ENCODE peak calls at places on chromosome 13, in four cellular contexts. O is bronchial epithelial cell, V is GM12865, G is esophagus muscularis mucosa. K is an unnamed sample.

GRCh38 chr13:99565478-99566124 is 64.3 kb downstream of the TM9SF2 start:
- DNase-seq in V (no peak), G (no peak), O (no peak), K (no peak)

GRCh38 chr13:31200636-31200970 is 828 bp downstream of the B3GLCT start:
- DNase-seq in O (no peak), V (peak), G (no peak), K (peak)

GRCh38 chr13:72127031-72127430 is 260.0 kb upstream of the DACH1 start:
- DNase-seq in G (no peak), O (peak), V (no peak), K (no peak)

GRCh38 chr13:94419304-94419943 is 60.1 kb downstream of the DCT start:
- DNase-seq in G (no peak), O (peak), V (peak), K (no peak)

GRCh38 chr13:98478134-98479129 is 98.5 kb downstream of the STK24 start:
- DNase-seq in O (no peak), V (peak), G (no peak), K (no peak)

GRCh38 chr13:59531571-59532091 is 632.1 kb downstream of the DIAPH3 start:
- DNase-seq in V (no peak), O (peak), G (no peak), K (peak)

GRCh38 chr13:23828866-23829265 is 60.3 kb downstream of the MIPEP start:
- DNase-seq in G (no peak), V (no peak), O (peak), K (no peak)

GRCh38 chr13:27174766-27175455 is 3.3 kb upstream of the USP12 start:
- DNase-seq in G (no peak), O (no peak), V (peak), K (no peak)

GRCh38 chr13:49543656-49544055 is 41.7 kb downstream of the RCBTB1 start:
- DNase-seq in O (no peak), G (no peak), V (no peak), K (no peak)

DNA sequence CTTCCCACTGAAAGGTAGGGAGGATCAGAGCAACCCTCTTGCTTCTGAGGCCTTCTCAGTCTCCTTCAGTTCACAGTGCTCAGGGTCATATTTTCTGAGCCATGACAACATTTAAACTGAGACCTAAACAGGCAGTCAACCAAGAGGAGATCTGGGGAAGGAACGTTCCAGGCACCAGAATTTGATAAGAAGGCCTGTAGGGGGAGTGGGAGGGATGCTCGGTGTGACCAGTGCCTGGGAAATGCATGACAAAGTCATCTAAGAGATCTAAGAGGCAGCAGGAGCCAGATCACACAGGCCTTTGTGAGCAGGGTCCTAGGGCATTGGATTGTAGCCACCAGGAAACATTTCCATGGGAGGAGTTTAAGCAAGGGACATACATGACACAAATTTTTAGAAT is 71.6 kb downstream of the SHISA2 start:
- DNase-seq in O (no peak), G (no peak), V (no peak), K (no peak)
- TF ChIP-seq CTCF in O (no peak), G (peak), V (peak), K (peak)

GRCh38 chr13:91579320-91579719 is 180.9 kb downstream of the GPC5 start:
- DNase-seq in G (no peak), O (no peak), V (no peak), K (no peak)

GRCh38 chr13:91572439-91572838 is 174.0 kb downstream of the GPC5 start:
- DNase-seq in G (no peak), O (no peak), V (no peak), K (no peak)

GRCh38 chr13:91572944-91573535 is 174.6 kb downstream of the GPC5 start:
- DNase-seq in O (peak), V (no peak), G (no peak), K (no peak)

GRCh38 chr13:91574756-91575155 is 176.3 kb downstream of the GPC5 start:
- DNase-seq in O (no peak), V (no peak), G (no peak), K (no peak)

DNA sequence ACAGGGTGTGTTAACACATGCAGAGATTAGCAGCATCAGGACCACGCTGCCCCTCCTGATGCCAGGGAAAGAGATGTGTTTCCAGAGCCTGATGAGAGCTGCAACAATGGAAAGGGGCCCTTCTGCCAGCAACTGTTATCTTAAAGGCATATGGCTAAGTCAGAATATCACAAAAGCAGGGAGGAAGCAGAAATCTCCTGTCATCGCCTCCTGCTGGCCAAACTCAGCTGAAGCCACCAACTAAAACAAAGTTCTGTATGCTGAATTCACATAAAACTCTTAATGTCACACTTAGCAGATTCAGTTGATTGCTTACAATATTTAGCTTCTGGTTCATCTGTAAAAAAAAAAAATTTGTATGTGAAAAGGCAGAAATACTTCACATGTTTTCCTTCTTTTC is 178.2 kb downstream of the GPC5 start:
- DNase-seq in V (peak), G (no peak), O (no peak), K (no peak)
- TF ChIP-seq CTCF in V (peak), G (no peak), O (peak), K (peak)

DNA sequence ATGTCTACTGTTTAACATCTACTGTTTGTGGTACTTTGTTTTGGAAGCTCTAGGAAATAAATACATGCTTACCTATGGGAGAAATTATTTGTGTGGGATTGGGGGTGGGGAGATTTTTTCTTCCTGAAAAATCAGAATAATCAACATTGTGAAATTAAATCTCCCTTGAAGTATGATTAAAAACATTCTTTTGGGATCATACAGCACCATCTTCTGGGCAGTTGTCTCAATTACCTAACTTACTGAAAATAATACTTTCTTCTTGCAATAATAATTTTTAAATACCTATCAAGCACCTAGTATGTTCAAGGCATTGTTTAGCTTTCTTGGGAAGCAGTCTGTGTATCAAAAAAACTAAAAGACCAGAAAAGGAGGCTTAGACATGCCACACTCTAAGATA is 576.5 kb upstream of the ARGLU1 start:
- DNase-seq in O (peak), V (no peak), G (no peak), K (no peak)
- TF ChIP-seq CTCF in O (no peak), V (no peak), G (peak), K (peak)

DNA sequence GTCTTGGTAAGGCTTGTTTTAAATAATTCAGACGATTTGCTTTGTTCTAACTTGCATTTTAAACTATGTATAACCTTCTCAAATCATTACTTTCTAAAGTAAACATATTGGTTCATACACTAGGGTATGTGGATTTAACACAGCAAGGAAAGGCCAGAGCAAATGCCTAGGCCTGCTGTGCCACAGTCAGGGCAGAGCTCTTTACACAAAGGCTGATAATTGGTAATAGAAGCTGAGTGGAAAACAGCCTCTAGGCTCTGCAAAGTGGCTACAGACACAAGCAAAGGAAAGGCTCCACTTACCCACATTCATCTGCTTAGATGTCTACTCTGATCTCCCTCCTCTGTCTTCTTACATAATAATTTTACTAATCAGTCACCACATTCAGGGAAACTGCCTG is 382.8 kb downstream of the OLFM4 start:
- DNase-seq in V (no peak), O (no peak), G (no peak), K (no peak)
- TF ChIP-seq CTCF in V (no peak), O (no peak), G (no peak), K (no peak)

DNA sequence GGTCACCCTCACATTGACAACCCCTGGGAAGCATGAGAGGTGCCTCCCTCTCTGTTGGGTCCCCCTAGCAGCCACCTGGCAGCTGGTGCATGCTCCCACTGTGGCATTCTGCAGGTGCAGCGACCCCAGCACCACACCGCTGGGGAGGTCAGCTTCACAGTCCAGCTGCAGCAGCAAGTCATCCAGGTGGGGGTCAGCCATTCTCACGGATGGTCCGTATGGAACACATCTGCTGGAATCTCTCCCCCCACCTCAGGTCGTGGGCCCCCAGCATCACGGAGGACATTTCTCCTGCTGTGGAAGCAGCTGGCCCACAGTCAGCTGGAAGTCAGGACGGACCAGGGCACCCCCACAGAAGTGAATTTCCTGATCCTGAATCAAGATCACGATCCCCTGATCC is 201.3 kb downstream of the COG6 start:
- DNase-seq in O (no peak), V (no peak), G (no peak), K (no peak)
- TF ChIP-seq CTCF in O (no peak), V (no peak), G (no peak), K (no peak)

DNA sequence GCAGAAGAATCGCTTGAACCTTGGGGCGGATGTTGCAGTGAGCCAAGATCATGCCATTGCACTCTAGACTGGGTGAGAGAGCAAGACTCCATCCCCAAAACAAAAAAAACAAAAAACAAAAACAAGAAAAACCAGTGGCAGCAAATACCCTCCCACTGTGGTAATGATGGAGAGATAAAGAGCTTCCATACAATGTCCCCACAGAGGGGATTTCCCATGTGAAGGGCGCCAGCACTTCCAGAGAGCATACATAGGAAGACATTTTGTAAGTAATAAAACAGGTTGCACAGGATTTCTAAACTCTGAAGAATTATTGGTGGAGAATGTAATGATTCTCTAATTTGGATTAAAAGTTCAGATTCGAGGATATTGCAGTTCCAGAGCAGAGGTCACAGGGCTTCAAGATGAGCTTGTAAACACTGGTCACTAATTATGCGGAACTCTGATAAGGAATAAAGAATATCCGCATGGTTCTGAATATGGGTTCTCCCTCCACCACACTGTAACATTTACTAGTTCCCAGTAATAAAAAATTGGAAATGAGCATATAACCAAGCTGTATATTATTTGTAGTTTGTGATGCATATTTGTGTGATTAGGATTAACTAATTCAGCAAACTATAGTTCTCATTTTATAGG is 290.1 kb upstream of the SLC10A2 start:
- DNase-seq in G (no peak), O (no peak), V (no peak), K (no peak)
- TF ChIP-seq CTCF in G (no peak), O (no peak), V (no peak), K (no peak)

K was measured in osteocyte.